ENCODE peak calls at places on chromosomes 6 and 20, in five cellular contexts. X is body of pancreas; V is central memory CD8-positive, alpha-beta T cell; Z is heart left ventricle; Q is activated T-helper 1 cell treated with Interleukin-2 at 50 U/mL for 16 hours. N is an unnamed sample.
A peak's percentile ranks its signal among the peaks of the same experiment; 100 is the strongest.

GRCh38 chr20:53949319-53949839 is 121.0 kb downstream of the BCAS1 start:
- DNase-seq in X (no peak), V (peak; percentile 59), Z (peak; percentile 75), Q (peak; percentile 63), N (no peak)

GRCh38 chr6:158752613-158753012 is 66.6 kb downstream of the EZR start:
- DNase-seq in X (peak; percentile 48), V (no peak), Z (no peak), Q (no peak), N (no peak)

GRCh38 chr6:90369024-90369519 is 72.4 kb upstream of the BACH2 start:
- DNase-seq in X (peak; percentile 14), V (no peak), Z (no peak), Q (no peak), N (peak; percentile 59)

GRCh38 chr6:40956871-40957270 is 82.2 kb downstream of the UNC5CL start:
- DNase-seq in X (no peak), V (no peak), Z (no peak), Q (no peak), N (no peak)

GRCh38 chr6:81783893-81784292 is 31.4 kb upstream of the TENT5A start:
- DNase-seq in X (no peak), V (no peak), Z (no peak), Q (no peak), N (no peak)

GRCh38 chr6:44219053-44219814 is 2.5 kb downstream of the MYMX start:
- DNase-seq in X (peak; percentile 83), V (no peak), Z (peak; percentile 93), Q (no peak), N (peak; percentile 82)

GRCh38 chr20:31837896-31838397 is 7.5 kb downstream of the FOXS1 start:
- DNase-seq in X (no peak), V (no peak), Z (no peak), Q (no peak), N (no peak)

GRCh38 chr6:90368601-90369000 is 72.0 kb upstream of the BACH2 start:
- DNase-seq in X (no peak), V (no peak), Z (no peak), Q (no peak), N (peak; percentile 17)

GRCh38 chr6:1596088-1596852 is 13.4 kb upstream of the FOXC1 start:
- DNase-seq in X (peak; percentile 78), V (peak; percentile 59), Z (peak; percentile 72), Q (peak; percentile 37), N (peak; percentile 78)

GRCh38 chr6:108114861-108115597 is 40.5 kb upstream of the OSTM1 start:
- DNase-seq in X (peak; percentile 67), V (no peak), Z (peak; percentile 85), Q (no peak), N (peak; percentile 54)

GRCh38 chr20:50580016-50580747 is 70.0 kb downstream of the PTPN1 start:
- DNase-seq in X (peak; percentile 69), V (peak; percentile 29), Z (peak; percentile 78), Q (no peak), N (peak; percentile 71)